ENCODE peak calls at places on chromosomes 2 and 18, in seven cellular contexts. Z is neuronal stem cell; M is memory B cell; G is right lobe of liver; J is fibroblast of gingiva; X is iris pigment epithelial cell; I is stimulated activated CD4-positive, alpha-beta T cell treated with anti-CD3 and anti-CD28 coated beads, Interleukin-2, amount 100 ng/mL, for 48 hours. E is an unnamed sample.

GRCh38 chr2:165274698-165275097 is 35.5 kb downstream of the SCN2A start:
- DNase-seq in Z (no peak), M (no peak), G (no peak), J (peak; percentile 74), X (no peak), I (no peak), E (no peak)

GRCh38 chr2:237931205-237931721 is 35.6 kb upstream of the UBE2F start:
- DNase-seq in Z (no peak), M (no peak), G (no peak), J (peak; percentile 83), X (peak; percentile 40), I (no peak), E (no peak)

GRCh38 chr2:158184556-158185343 is 83.1 kb downstream of the UPP2 start:
- DNase-seq in Z (no peak), M (no peak), G (no peak), J (no peak), X (no peak), I (no peak), E (no peak)

GRCh38 chr2:241636182-241636982 is 576 bp downstream of the THAP4 start:
- DNase-seq in Z (peak; percentile 40), M (no peak), G (peak; percentile 75), J (peak; percentile 21), X (peak; percentile 48), I (no peak), E (peak; percentile 20)

GRCh38 chr18:23487738-23488625 is 15.3 kb upstream of the RMC1 start:
- DNase-seq in Z (no peak), M (no peak), G (peak; percentile 36), J (no peak), X (peak; percentile 45), I (peak; percentile 19), E (peak; percentile 62)

GRCh38 chr2:185291035-185291647 is 447.5 kb upstream of the FSIP2 start:
- DNase-seq in Z (peak; percentile 14), M (no peak), G (peak; percentile 49), J (no peak), X (peak; percentile 65), I (peak; percentile 1), E (peak; percentile 20)

GRCh38 chr18:41324934-41325333 is 630.1 kb upstream of the PIK3C3 start:
- DNase-seq in Z (no peak), M (no peak), G (no peak), J (no peak), X (peak; percentile 65), I (no peak), E (no peak)

GRCh38 chr2:228649447-228649846 is 468.0 kb upstream of the SPHKAP start:
- DNase-seq in Z (no peak), M (no peak), G (no peak), J (no peak), X (no peak), I (no peak), E (no peak)

GRCh38 chr2:113240150-113240914 is 38.4 kb downstream of the PAX8 start:
- DNase-seq in Z (no peak), M (no peak), G (peak; percentile 89), J (peak; percentile 96), X (peak; percentile 72), I (no peak), E (no peak)